ENCODE peak calls at places on chromosomes 7 and 10, in six cellular contexts. One of them, this sample, is unnamed.

GRCh38 chr10:97072851-97073665 is 112.7 kb downstream of the SLIT1 start:
- DNase-seq in epithelial cell of esophagus: peak; percentile 73
- DNase-seq in cardiac fibroblast: peak; percentile 84
- DNase-seq in fibroblast of pulmonary artery: peak; percentile 83
- DNase-seq in tibial artery: peak; percentile 85
- DNase-seq in psoas muscle: peak; percentile 78
- DNase-seq in this sample: peak; percentile 70

GRCh38 chr7:112224186-112224585 is 17.7 kb downstream of the ZNF277 start:
- DNase-seq in epithelial cell of esophagus: no peak
- DNase-seq in psoas muscle: no peak
- DNase-seq in tibial artery: no peak
- DNase-seq in cardiac fibroblast: no peak
- DNase-seq in fibroblast of pulmonary artery: no peak
- DNase-seq in this sample: no peak

GRCh38 chr7:30027915-30028748 is at the start of gene PLEKHA8:
- DNase-seq in cardiac fibroblast: peak; percentile 91
- DNase-seq in psoas muscle: peak; percentile 89
- DNase-seq in tibial artery: peak; percentile 93
- DNase-seq in epithelial cell of esophagus: peak; percentile 91
- DNase-seq in fibroblast of pulmonary artery: peak; percentile 86
- DNase-seq in this sample: peak; percentile 84

GRCh38 chr10:96415150-96415895 is 56.5 kb upstream of the OPALIN start:
- DNase-seq in tibial artery: no peak
- DNase-seq in epithelial cell of esophagus: no peak
- DNase-seq in psoas muscle: no peak
- DNase-seq in fibroblast of pulmonary artery: no peak
- DNase-seq in cardiac fibroblast: no peak
- DNase-seq in this sample: no peak

GRCh38 chr7:146892151-146892550 is 775.5 kb downstream of the CNTNAP2 start:
- DNase-seq in epithelial cell of esophagus: no peak
- DNase-seq in fibroblast of pulmonary artery: no peak
- DNase-seq in psoas muscle: no peak
- DNase-seq in cardiac fibroblast: no peak
- DNase-seq in tibial artery: no peak
- DNase-seq in this sample: no peak

GRCh38 chr7:80659120-80660055 is 20.9 kb downstream of the CD36 start:
- DNase-seq in cardiac fibroblast: peak; percentile 68
- DNase-seq in fibroblast of pulmonary artery: peak; percentile 64
- DNase-seq in psoas muscle: no peak
- DNase-seq in tibial artery: no peak
- DNase-seq in epithelial cell of esophagus: peak; percentile 43
- DNase-seq in this sample: peak; percentile 34

GRCh38 chr10:119541459-119542356 is 811 bp downstream of the RGS10 start:
- DNase-seq in epithelial cell of esophagus: no peak
- DNase-seq in fibroblast of pulmonary artery: no peak
- DNase-seq in tibial artery: no peak
- DNase-seq in cardiac fibroblast: no peak
- DNase-seq in psoas muscle: peak; percentile 35
- DNase-seq in this sample: no peak

GRCh38 chr7:32957326-32958045 is at the start of gene FKBP9:
- DNase-seq in epithelial cell of esophagus: peak; percentile 85
- DNase-seq in tibial artery: peak; percentile 90
- DNase-seq in cardiac fibroblast: peak; percentile 91
- DNase-seq in psoas muscle: peak; percentile 95
- DNase-seq in fibroblast of pulmonary artery: peak; percentile 85
- DNase-seq in this sample: peak; percentile 94

GRCh38 chr10:91167406-91167805 is 53.1 kb upstream of the PCGF5 start:
- DNase-seq in tibial artery: no peak
- DNase-seq in psoas muscle: no peak
- DNase-seq in fibroblast of pulmonary artery: no peak
- DNase-seq in epithelial cell of esophagus: no peak
- DNase-seq in cardiac fibroblast: no peak
- DNase-seq in this sample: no peak

GRCh38 chr10:63773106-63773505 is 251.9 kb downstream of the REEP3 start:
- DNase-seq in cardiac fibroblast: no peak
- DNase-seq in tibial artery: no peak
- DNase-seq in epithelial cell of esophagus: no peak
- DNase-seq in fibroblast of pulmonary artery: no peak
- DNase-seq in psoas muscle: no peak
- DNase-seq in this sample: no peak

GRCh38 chr10:53361281-53361680 is 588.7 kb upstream of the MBL2 start:
- DNase-seq in epithelial cell of esophagus: no peak
- DNase-seq in cardiac fibroblast: no peak
- DNase-seq in fibroblast of pulmonary artery: no peak
- DNase-seq in tibial artery: no peak
- DNase-seq in psoas muscle: no peak
- DNase-seq in this sample: no peak

GRCh38 chr10:54139819-54140428 is 661.1 kb downstream of the PCDH15 start:
- DNase-seq in fibroblast of pulmonary artery: no peak
- DNase-seq in epithelial cell of esophagus: no peak
- DNase-seq in cardiac fibroblast: no peak
- DNase-seq in tibial artery: no peak
- DNase-seq in psoas muscle: no peak
- DNase-seq in this sample: no peak

GRCh38 chr7:55095672-55096071 is 76.9 kb downstream of the EGFR start:
- DNase-seq in epithelial cell of esophagus: no peak
- DNase-seq in cardiac fibroblast: no peak
- DNase-seq in tibial artery: no peak
- DNase-seq in psoas muscle: no peak
- DNase-seq in fibroblast of pulmonary artery: no peak
- DNase-seq in this sample: no peak

GRCh38 chr10:34049887-34050286 is 715.4 kb upstream of the NRP1 start:
- DNase-seq in cardiac fibroblast: peak; percentile 64
- DNase-seq in tibial artery: no peak
- DNase-seq in fibroblast of pulmonary artery: peak; percentile 51
- DNase-seq in epithelial cell of esophagus: peak; percentile 67
- DNase-seq in psoas muscle: no peak
- DNase-seq in this sample: no peak

GRCh38 chr7:128076216-128076821 is 45.1 kb upstream of the LRRC4 start:
- DNase-seq in tibial artery: no peak
- DNase-seq in cardiac fibroblast: no peak
- DNase-seq in fibroblast of pulmonary artery: no peak
- DNase-seq in epithelial cell of esophagus: no peak
- DNase-seq in psoas muscle: no peak
- DNase-seq in this sample: no peak

DNA sequence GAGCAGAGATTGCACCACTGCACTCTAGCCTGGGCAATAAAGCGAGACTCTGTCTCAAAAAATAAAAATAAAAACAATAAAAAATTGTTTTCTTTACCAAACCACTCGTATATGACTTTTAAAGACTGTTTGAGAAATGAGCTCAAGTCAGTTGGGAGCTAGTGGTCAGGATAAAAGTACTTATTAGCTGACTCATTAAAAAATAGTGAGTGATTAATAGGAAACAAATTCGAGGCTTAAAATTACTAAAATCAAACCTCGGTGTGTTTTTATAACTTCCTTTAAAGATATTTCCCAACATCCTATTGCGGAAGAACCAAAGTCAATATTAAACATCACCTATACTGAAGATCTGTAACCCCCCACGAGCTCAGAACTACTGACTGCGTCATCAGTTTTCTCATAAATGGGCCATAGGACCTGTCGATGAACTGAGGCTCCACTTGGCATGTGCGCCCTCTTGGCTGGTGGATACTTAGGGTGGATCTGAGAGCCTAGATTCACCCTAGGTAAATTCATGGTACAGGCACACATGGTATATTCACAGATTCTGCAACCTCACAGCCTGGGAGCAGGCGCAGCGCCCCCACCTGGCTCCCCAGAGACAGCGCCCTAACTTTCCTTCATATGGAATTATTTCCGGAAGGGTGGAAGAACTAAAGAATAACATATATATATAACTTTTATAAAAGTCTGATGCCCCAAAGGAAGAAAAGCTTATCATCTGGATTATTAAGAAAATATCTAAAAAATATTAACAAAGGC is 9.2 kb downstream of the MKI67 start:
- DNase-seq in epithelial cell of esophagus: peak; percentile 29
- DNase-seq in tibial artery: no peak
- DNase-seq in psoas muscle: no peak
- DNase-seq in fibroblast of pulmonary artery: no peak
- DNase-seq in cardiac fibroblast: no peak
- DNase-seq in this sample: no peak
- TF ChIP-seq CTCF in epithelial cell of esophagus: peak; percentile 18
- TF ChIP-seq CTCF in tibial artery: no peak
- TF ChIP-seq CTCF in psoas muscle: no peak
- TF ChIP-seq CTCF in fibroblast of pulmonary artery: peak; percentile 3
- TF ChIP-seq CTCF in cardiac fibroblast: peak; percentile 10
- TF ChIP-seq CTCF in this sample: no peak

GRCh38 chr7:27200761-27201230 is 905 bp upstream of the HOXA13 start:
- DNase-seq in psoas muscle: no peak
- DNase-seq in tibial artery: peak; percentile 51
- DNase-seq in epithelial cell of esophagus: no peak
- DNase-seq in cardiac fibroblast: no peak
- DNase-seq in fibroblast of pulmonary artery: no peak
- DNase-seq in this sample: no peak

GRCh38 chr7:27202018-27202740 is 2.3 kb upstream of the HOXA13 start:
- DNase-seq in fibroblast of pulmonary artery: no peak
- DNase-seq in epithelial cell of esophagus: no peak
- DNase-seq in tibial artery: peak; percentile 47
- DNase-seq in cardiac fibroblast: no peak
- DNase-seq in psoas muscle: no peak
- DNase-seq in this sample: no peak

GRCh38 chr7:27199820-27200760 is at the start of gene HOXA13:
- DNase-seq in tibial artery: peak; percentile 65
- DNase-seq in psoas muscle: no peak
- DNase-seq in epithelial cell of esophagus: no peak
- DNase-seq in fibroblast of pulmonary artery: no peak
- DNase-seq in cardiac fibroblast: no peak
- DNase-seq in this sample: peak; percentile 44

GRCh38 chr7:27202741-27203134 is 2.8 kb upstream of the HOXA13 start:
- DNase-seq in fibroblast of pulmonary artery: no peak
- DNase-seq in tibial artery: no peak
- DNase-seq in epithelial cell of esophagus: no peak
- DNase-seq in cardiac fibroblast: no peak
- DNase-seq in psoas muscle: no peak
- DNase-seq in this sample: no peak

DNA sequence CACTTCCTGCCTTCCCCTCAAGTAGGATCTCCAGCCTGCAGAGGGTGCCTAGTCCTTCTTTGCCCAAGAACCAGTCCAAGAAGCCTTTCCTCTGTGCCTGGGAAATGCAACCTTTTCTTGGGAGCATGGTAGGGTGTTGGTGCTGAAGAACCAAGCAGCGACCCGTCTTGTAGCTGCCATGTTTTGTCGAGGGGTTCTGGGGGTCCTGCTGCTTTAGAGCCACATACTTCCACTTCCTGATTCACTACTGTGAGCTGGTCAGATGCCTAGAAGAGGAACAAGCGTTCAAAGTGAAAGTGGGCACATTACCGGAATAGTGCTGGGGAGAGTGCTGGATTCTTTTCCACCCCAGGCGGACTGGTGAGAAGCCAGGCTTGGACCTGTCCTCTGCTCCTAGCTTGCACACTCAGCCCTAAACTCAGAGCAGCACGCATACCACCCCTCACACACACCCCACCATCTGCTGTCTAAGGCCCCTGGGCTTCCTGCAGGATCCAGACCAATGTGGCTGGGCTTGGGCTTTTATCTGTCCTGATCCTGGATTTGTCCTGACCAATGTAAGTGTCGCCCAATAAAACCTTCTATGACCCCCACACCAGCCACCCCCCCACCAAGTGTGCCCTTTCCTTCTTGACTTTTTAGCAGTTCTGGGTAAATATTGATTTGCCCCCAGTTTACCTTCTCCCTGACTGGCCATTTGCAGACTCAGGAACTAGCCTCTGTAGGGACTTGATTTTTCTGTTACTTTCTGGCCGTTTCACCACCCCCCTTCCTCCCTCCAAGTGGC is 1.5 kb upstream of the HOXA13 start:
- DNase-seq in epithelial cell of esophagus: no peak
- DNase-seq in cardiac fibroblast: no peak
- DNase-seq in psoas muscle: no peak
- DNase-seq in fibroblast of pulmonary artery: no peak
- DNase-seq in tibial artery: peak; percentile 52
- DNase-seq in this sample: no peak
- H3K4me3 ChIP-seq in epithelial cell of esophagus: no peak overlapping the region
- H3K4me3 ChIP-seq in cardiac fibroblast: no peak overlapping the region
- H3K4me3 ChIP-seq in psoas muscle: no peak overlapping the region
- H3K4me3 ChIP-seq in fibroblast of pulmonary artery: no peak overlapping the region
- H3K4me3 ChIP-seq in tibial artery: no peak overlapping the region
- H3K4me3 ChIP-seq in this sample: peak overlapping the region; percentile 22

GRCh38 chr7:139588632-139589031 is 65.1 kb downstream of the CLEC2L start:
- DNase-seq in fibroblast of pulmonary artery: peak; percentile 96
- DNase-seq in epithelial cell of esophagus: no peak
- DNase-seq in tibial artery: no peak
- DNase-seq in cardiac fibroblast: peak; percentile 91
- DNase-seq in psoas muscle: peak; percentile 32
- DNase-seq in this sample: peak; percentile 45
- TF ChIP-seq CTCF in fibroblast of pulmonary artery: no peak
- TF ChIP-seq CTCF in epithelial cell of esophagus: no peak
- TF ChIP-seq CTCF in tibial artery: no peak
- TF ChIP-seq CTCF in cardiac fibroblast: no peak
- TF ChIP-seq CTCF in psoas muscle: no peak
- TF ChIP-seq CTCF in this sample: no peak

GRCh38 chr10:99659031-99659867 is at the start of gene ENTPD7:
- DNase-seq in cardiac fibroblast: peak; percentile 96
- DNase-seq in epithelial cell of esophagus: peak; percentile 99
- DNase-seq in fibroblast of pulmonary artery: peak; percentile 94
- DNase-seq in psoas muscle: peak; percentile 95
- DNase-seq in tibial artery: peak; percentile 95
- DNase-seq in this sample: peak; percentile 94

GRCh38 chr10:99661370-99661749 is 2.1 kb downstream of the ENTPD7 start:
- DNase-seq in psoas muscle: no peak
- DNase-seq in fibroblast of pulmonary artery: peak; percentile 81
- DNase-seq in cardiac fibroblast: peak; percentile 65
- DNase-seq in epithelial cell of esophagus: peak; percentile 97
- DNase-seq in tibial artery: no peak
- DNase-seq in this sample: peak; percentile 89

GRCh38 chr10:99658622-99659030 is 683 bp upstream of the ENTPD7 start:
- DNase-seq in psoas muscle: peak; percentile 41
- DNase-seq in cardiac fibroblast: peak; percentile 47
- DNase-seq in epithelial cell of esophagus: peak; percentile 74
- DNase-seq in tibial artery: no peak
- DNase-seq in fibroblast of pulmonary artery: peak; percentile 49
- DNase-seq in this sample: peak; percentile 32

GRCh38 chr10:99659868-99660366 is 608 bp downstream of the ENTPD7 start:
- DNase-seq in cardiac fibroblast: no peak
- DNase-seq in psoas muscle: no peak
- DNase-seq in tibial artery: no peak
- DNase-seq in epithelial cell of esophagus: peak; percentile 28
- DNase-seq in fibroblast of pulmonary artery: no peak
- DNase-seq in this sample: no peak

DNA sequence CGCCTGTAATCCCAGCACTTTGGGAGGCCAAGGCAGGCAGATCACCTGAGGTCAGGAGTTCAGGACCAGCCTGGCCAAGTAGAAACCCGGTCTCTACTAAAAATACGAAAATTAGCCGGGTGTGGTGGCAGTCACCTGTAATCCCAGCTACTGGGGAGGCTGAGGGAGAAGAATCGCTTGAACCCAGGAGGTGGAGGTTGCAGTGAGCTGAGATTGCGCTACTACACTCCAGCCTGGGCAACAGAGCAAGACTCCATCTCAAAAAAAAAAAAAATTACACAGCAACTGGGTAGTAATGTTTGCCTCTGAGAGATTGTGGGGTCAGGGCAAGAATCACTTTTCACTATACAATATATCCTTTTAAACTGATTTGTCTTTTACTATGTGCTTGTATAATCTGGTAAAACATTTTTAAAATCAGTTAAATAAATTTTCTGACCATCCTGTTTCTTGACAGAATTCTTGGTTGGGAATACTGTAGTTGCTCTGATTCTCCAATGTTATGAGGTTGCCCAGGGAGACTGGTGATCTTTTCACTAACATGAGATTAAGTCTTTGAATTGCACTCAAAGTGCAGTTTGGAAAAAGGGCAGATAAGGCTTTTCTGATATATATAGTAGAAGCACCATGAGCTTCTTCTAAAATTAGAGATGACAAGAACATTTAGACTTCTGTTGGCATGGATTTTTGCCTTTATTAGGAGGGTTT is 1.5 kb downstream of the ENTPD7 start:
- DNase-seq in cardiac fibroblast: peak; percentile 53
- DNase-seq in psoas muscle: no peak
- DNase-seq in fibroblast of pulmonary artery: peak; percentile 47
- DNase-seq in epithelial cell of esophagus: no peak
- DNase-seq in tibial artery: no peak
- DNase-seq in this sample: peak; percentile 34
- H3K4me3 ChIP-seq in cardiac fibroblast: no peak overlapping the region
- H3K4me3 ChIP-seq in psoas muscle: no peak overlapping the region
- H3K4me3 ChIP-seq in fibroblast of pulmonary artery: no peak overlapping the region
- H3K4me3 ChIP-seq in epithelial cell of esophagus: peak overlapping the region; percentile 1
- H3K4me3 ChIP-seq in tibial artery: no peak overlapping the region
- H3K4me3 ChIP-seq in this sample: peak overlapping the region; percentile 91

This sample was measured in AG10803.